ENCODE peak calls at places on chromosomes 6 and 20, in six cellular contexts. D is hepatocyte; Y is psoas muscle; M is CD8-positive, alpha-beta memory T cell; P is MM.1S; C is brain microvascular endothelial cell. G is an unnamed sample.

GRCh38 chr6:18269253-18269652 is 4.9 kb upstream of the DEK start:
- DNase-seq in M (peak; percentile 18), C (no peak), Y (no peak), D (no peak), P (no peak), G (no peak)

GRCh38 chr6:167031082-167031709 is 32.0 kb downstream of the CEP43 start:
- DNase-seq in Y (no peak), D (no peak), M (no peak), C (no peak), P (no peak), G (no peak)

GRCh38 chr6:10801224-10801848 is 37.0 kb downstream of the MAK start:
- DNase-seq in C (peak; percentile 43), P (peak; percentile 41), M (peak; percentile 43), Y (peak; percentile 31), D (peak; percentile 69), G (peak; percentile 62)

GRCh38 chr20:62159835-62160234 is 16.3 kb downstream of the SS18L1 start:
- DNase-seq in C (no peak), P (no peak), D (no peak), Y (no peak), M (no peak), G (no peak)

GRCh38 chr20:35560105-35560511 is 18.2 kb downstream of the ERGIC3 start:
- DNase-seq in D (no peak), P (no peak), M (no peak), C (no peak), Y (no peak), G (no peak)

GRCh38 chr6:35044145-35044745 is 96.9 kb downstream of the TCP11 start:
- DNase-seq in D (no peak), C (no peak), Y (no peak), P (no peak), M (no peak), G (peak; percentile 73)

GRCh38 chr6:134850906-134851305 is 99.0 kb downstream of the ALDH8A1 start:
- DNase-seq in D (no peak), M (no peak), Y (no peak), C (peak; percentile 55), P (no peak), G (peak; percentile 83)

GRCh38 chr20:63085087-63085861 is 78.5 kb upstream of the BHLHE23 start:
- DNase-seq in C (no peak), M (no peak), P (no peak), Y (peak; percentile 6), D (no peak), G (no peak)

GRCh38 chr20:31818376-31818908 is 714 bp upstream of the MYLK2 start:
- DNase-seq in M (no peak), C (no peak), P (no peak), D (no peak), Y (no peak), G (no peak)

GRCh38 chr6:87922191-87922946 is 125.3 kb upstream of the SPACA1 start:
- DNase-seq in M (no peak), D (no peak), P (peak; percentile 61), Y (no peak), C (no peak), G (no peak)

GRCh38 chr20:57065646-57066045 is 200.8 kb downstream of the BMP7 start:
- DNase-seq in C (peak; percentile 24), M (no peak), P (no peak), D (no peak), Y (no peak), G (no peak)

GRCh38 chr6:132973556-132973993 is 159.2 kb downstream of the RPS12 start:
- DNase-seq in C (no peak), P (no peak), M (no peak), Y (no peak), D (no peak), G (no peak)

GRCh38 chr6:93036835-93037234 is 382.5 kb downstream of the EPHA7 start:
- DNase-seq in M (no peak), D (peak; percentile 19), C (peak; percentile 9), Y (no peak), P (peak; percentile 34), G (peak; percentile 39)

GRCh38 chr6:132931937-132932336 is 117.6 kb downstream of the RPS12 start:
- DNase-seq in P (no peak), Y (no peak), D (no peak), M (no peak), C (peak; percentile 12), G (no peak)

GRCh38 chr6:7164536-7165001 is 56.8 kb downstream of the RREB1 start:
- DNase-seq in C (no peak), M (no peak), P (no peak), Y (no peak), D (no peak), G (no peak)

GRCh38 chr20:7240490-7240889 is 473.0 kb downstream of the BMP2 start:
- DNase-seq in D (no peak), C (no peak), P (no peak), Y (no peak), M (no peak), G (no peak)
- H3K27ac ChIP-seq in D (no peak overlapping the region), C (no peak overlapping the region), P (no peak overlapping the region), Y (no peak overlapping the region), M (no peak overlapping the region), G (no peak overlapping the region)

GRCh38 chr6:24415753-24416152 is 13.0 kb downstream of the MRS2 start:
- DNase-seq in P (no peak), Y (no peak), C (no peak), D (no peak), M (no peak), G (no peak)
- H3K36me3 ChIP-seq in P (peaks cover 15% of the 10 kb centered on the region), Y (peaks cover 7% of the 10 kb centered on the region), C (peaks cover 44% of the 10 kb centered on the region), D (no peaks in the 10 kb centered on the region), M (peaks cover 52% of the 10 kb centered on the region), G (peaks cover 80% of the 10 kb centered on the region)

GRCh38 chr6:161211380-161212035 is 62.4 kb downstream of the AGPAT4 start:
- DNase-seq in P (no peak), Y (no peak), M (no peak), C (no peak), D (no peak), G (no peak)
- H3K4me3 ChIP-seq in P (no peak overlapping the region), Y (no peak overlapping the region), M (no peak overlapping the region), C (no peak overlapping the region), D (no peak overlapping the region), G (no peak overlapping the region)

DNA sequence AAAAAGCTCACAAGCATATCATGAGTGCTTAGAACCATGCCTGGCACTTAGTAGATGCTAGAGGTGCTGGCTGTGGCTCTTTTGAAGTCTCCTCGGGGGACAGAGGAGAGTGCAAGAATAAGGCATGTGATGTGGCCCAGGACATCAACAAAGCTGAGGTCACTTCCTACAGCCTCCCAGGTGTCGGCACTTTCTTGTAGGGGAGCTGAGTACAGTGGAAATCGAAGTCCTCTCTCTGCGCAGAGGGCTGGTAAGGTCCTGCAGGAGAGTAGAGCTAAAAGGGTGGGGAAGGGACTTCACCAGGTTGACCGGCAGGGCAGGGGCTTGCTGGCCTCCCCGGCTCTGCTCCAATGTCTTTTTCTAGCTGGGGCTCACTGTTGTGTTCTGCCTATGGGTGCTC is 11.2 kb downstream of the SLC13A3 start:
- DNase-seq in D (no peak), M (no peak), Y (no peak), C (no peak), P (no peak), G (no peak)
- H3K27ac ChIP-seq in D (no peak overlapping the region), M (no peak overlapping the region), Y (no peak overlapping the region), C (no peak overlapping the region), P (no peak overlapping the region), G (no peak overlapping the region)

GRCh38 chr6:31968791-31969711 is 2.9 kb downstream of the DXO start:
- DNase-seq in Y (no peak), P (no peak), C (no peak), M (no peak), D (no peak), G (no peak)
- H3K36me3 ChIP-seq in Y (peaks cover 5% of the 10 kb centered on the region), P (no peaks in the 10 kb centered on the region), C (peaks cover 53% of the 10 kb centered on the region), M (peaks cover 49% of the 10 kb centered on the region), D (no peaks in the 10 kb centered on the region), G (peaks cover 19% of the 10 kb centered on the region)